ENCODE peak calls at places on chromosomes 13 and 19, in six cellular contexts. P, N, W, O, T and A are unnamed samples.

GRCh38 chr19:1851581-1852293 is 3.5 kb upstream of the REXO1 start:
- DNase-seq in O (peak), N (peak), T (no peak), W (no peak), P (peak), A (no peak)

GRCh38 chr19:16062789-16063188 is 13.5 kb upstream of the TPM4 start:
- DNase-seq in O (peak), W (peak), N (peak), T (no peak), P (peak), A (peak)

GRCh38 chr13:30580852-30581502 is 36.7 kb upstream of the USPL1 start:
- DNase-seq in P (no peak), W (no peak), O (no peak), T (no peak), N (no peak), A (no peak)

GRCh38 chr13:43368003-43368402 is 344.6 kb downstream of the DNAJC15 start:
- DNase-seq in N (no peak), T (no peak), W (no peak), O (no peak), P (no peak), A (no peak)

GRCh38 chr13:31274345-31274870 is 74.6 kb downstream of the B3GLCT start:
- DNase-seq in W (no peak), T (no peak), P (no peak), O (no peak), N (no peak), A (no peak)

GRCh38 chr13:53921473-53921872 is 892.9 kb downstream of the OLFM4 start:
- DNase-seq in P (no peak), W (no peak), O (no peak), N (no peak), T (no peak), A (no peak)

GRCh38 chr19:12786149-12786870 is 5.0 kb upstream of the JUNB start:
- DNase-seq in O (no peak), P (no peak), W (no peak), T (no peak), N (no peak), A (peak)

GRCh38 chr19:46813570-46814358 is 25.4 kb upstream of the SLC1A5 start:
- DNase-seq in N (no peak), P (no peak), O (no peak), W (no peak), T (no peak), A (peak)

GRCh38 chr19:50476224-50476942 is at the start of the genes EMC10 and GARIN5A:
- DNase-seq in W (peak), N (peak), P (peak), O (peak), T (peak), A (peak)

GRCh38 chr19:45972081-45972943 is 1.4 kb downstream of the NOVA2 start:
- DNase-seq in P (peak), T (no peak), O (no peak), N (peak), W (peak), A (no peak)

GRCh38 chr13:101454767-101455166 is 2.3 kb downstream of the ITGBL1 start:
- DNase-seq in T (no peak), O (no peak), N (no peak), W (no peak), P (no peak), A (no peak)

GRCh38 chr19:4742717-4743646 is 19.3 kb upstream of the DPP9 start:
- DNase-seq in T (no peak), W (no peak), N (no peak), P (no peak), O (no peak), A (no peak)

GRCh38 chr13:38664920-38665319 is 22.0 kb upstream of the FREM2 start:
- DNase-seq in W (no peak), P (no peak), N (no peak), T (no peak), O (no peak), A (no peak)

GRCh38 chr13:45584816-45585215 is 30.7 kb downstream of the ERICH6B start:
- DNase-seq in W (no peak), T (no peak), O (no peak), P (no peak), N (no peak), A (no peak)